ENCODE peak calls at places on chromosomes 2 and 18, in eight cellular contexts. Y, V, M, E, X, L, F and T are unnamed samples.

GRCh38 chr2:187136646-187137045 is 287.7 kb upstream of the ZSWIM2 start:
- DNase-seq in V (no peak), L (no peak), M (no peak), F (no peak), Y (no peak), X (no peak), E (no peak), T (no peak)

GRCh38 chr2:100537918-100538317 is 24.9 kb upstream of the PDCL3 start:
- DNase-seq in L (no peak), V (no peak), E (no peak), Y (no peak), X (no peak), M (no peak), F (no peak), T (no peak)

GRCh38 chr2:5070257-5070656 is 621.9 kb upstream of the SOX11 start:
- DNase-seq in E (no peak), L (no peak), Y (no peak), M (no peak), V (no peak), X (no peak), F (no peak), T (no peak)

GRCh38 chr2:178234648-178235047 is 40.3 kb downstream of the OSBPL6 start:
- DNase-seq in X (no peak), V (peak; percentile 19), Y (no peak), M (no peak), E (no peak), L (no peak), F (no peak), T (no peak)

GRCh38 chr2:42809876-42810125 is 17.4 kb upstream of the HAAO start:
- DNase-seq in E (peak; percentile 91), M (peak; percentile 58), L (peak; percentile 78), X (no peak), Y (peak; percentile 52), V (no peak), F (no peak), T (peak; percentile 70)

GRCh38 chr2:127604986-127605385 is 41.0 kb upstream of the GPR17 start:
- DNase-seq in L (no peak), Y (no peak), X (no peak), M (no peak), E (no peak), V (no peak), F (no peak), T (no peak)

GRCh38 chr2:95025406-95026319 is at the start of gene MAL:
- DNase-seq in V (no peak), E (peak; percentile 68), X (no peak), F (peak; percentile 38), M (peak; percentile 49), Y (peak; percentile 50), L (peak; percentile 76), T (peak; percentile 48)

GRCh38 chr18:37289423-37289822 is 276.2 kb downstream of the CELF4 start:
- DNase-seq in F (no peak), L (no peak), X (no peak), Y (no peak), M (no peak), E (no peak), V (no peak), T (no peak)

GRCh38 chr18:55275042-55275897 is 312.7 kb downstream of the TCF4 start:
- DNase-seq in V (no peak), L (no peak), M (no peak), E (peak; percentile 16), X (no peak), Y (no peak), F (no peak), T (peak; percentile 33)

GRCh38 chr2:97730245-97730644 is 16.9 kb downstream of the ZAP70 start:
- DNase-seq in E (no peak), X (no peak), F (no peak), V (no peak), L (no peak), M (no peak), Y (no peak), T (no peak)

GRCh38 chr2:20509766-20510490 is 63.1 kb downstream of the RHOB start:
- DNase-seq in F (no peak), L (no peak), X (no peak), E (no peak), Y (peak; percentile 78), M (no peak), V (no peak), T (peak; percentile 72)

GRCh38 chr2:102022884-102023539 is 31.3 kb downstream of the IL1R2 start:
- DNase-seq in E (no peak), L (no peak), M (no peak), F (no peak), Y (no peak), V (no peak), X (no peak), T (no peak)

GRCh38 chr18:59096098-59096779 is 43.4 kb upstream of the SEC11C start:
- DNase-seq in X (no peak), L (no peak), V (no peak), E (no peak), Y (peak; percentile 97), M (no peak), F (no peak), T (no peak)

GRCh38 chr2:72995420-72996151 is 75.9 kb downstream of the SFXN5 start:
- DNase-seq in L (no peak), X (no peak), F (no peak), Y (no peak), E (no peak), M (no peak), V (no peak), T (no peak)